ENCODE peak calls at places on chromosomes 6 and 20, in nine cellular contexts. One of them, this sample, is unnamed.
A peak's percentile ranks its signal among the peaks of the same experiment; 100 is the strongest.

GRCh38 chr6:53044071-53044470 is 21.1 kb upstream of the FBXO9 start:
- DNase-seq in H9: peak; percentile 60
- DNase-seq in cardiac muscle cell: peak; percentile 65
- DNase-seq in mesothelial cell of epicardium: no peak
- DNase-seq in activated T-helper 1 cell treated with anti-CD3 and anti-CD28 coated beads, Interleukin-12 subunit alpha, Interleukin-12 subunit beta, Interleukin-2, Interleukin-4 antibody, amounts not matched to agents 30 ng/mL and 10 ng/mL and 1 ng/mL, durations not matched to agents 14 hours and 24 hours and 36 hours: no peak
- DNase-seq in RWPE1: no peak
- DNase-seq in astrocyte of the cerebellum: no peak
- DNase-seq in heart left ventricle: peak; percentile 46
- DNase-seq in progenitor cell of endocrine pancreas: no peak
- DNase-seq in this sample: no peak

GRCh38 chr6:163309491-163310026 is 105.0 kb upstream of the QKI start:
- DNase-seq in H9: no peak
- DNase-seq in cardiac muscle cell: no peak
- DNase-seq in mesothelial cell of epicardium: no peak
- DNase-seq in activated T-helper 1 cell treated with anti-CD3 and anti-CD28 coated beads, Interleukin-12 subunit alpha, Interleukin-12 subunit beta, Interleukin-2, Interleukin-4 antibody, amounts not matched to agents 30 ng/mL and 10 ng/mL and 1 ng/mL, durations not matched to agents 14 hours and 24 hours and 36 hours: no peak
- DNase-seq in RWPE1: peak; percentile 69
- DNase-seq in astrocyte of the cerebellum: no peak
- DNase-seq in heart left ventricle: no peak
- DNase-seq in progenitor cell of endocrine pancreas: no peak
- DNase-seq in this sample: no peak

GRCh38 chr6:140670013-140670412 is 1295.6 kb upstream of the CITED2 start:
- DNase-seq in H9: no peak
- DNase-seq in cardiac muscle cell: peak; percentile 67
- DNase-seq in mesothelial cell of epicardium: no peak
- DNase-seq in activated T-helper 1 cell treated with anti-CD3 and anti-CD28 coated beads, Interleukin-12 subunit alpha, Interleukin-12 subunit beta, Interleukin-2, Interleukin-4 antibody, amounts not matched to agents 30 ng/mL and 10 ng/mL and 1 ng/mL, durations not matched to agents 14 hours and 24 hours and 36 hours: no peak
- DNase-seq in RWPE1: no peak
- DNase-seq in astrocyte of the cerebellum: peak; percentile 9
- DNase-seq in heart left ventricle: no peak
- DNase-seq in progenitor cell of endocrine pancreas: no peak
- DNase-seq in this sample: no peak

GRCh38 chr6:142883011-142883410 is 62.0 kb downstream of the HIVEP2 start:
- DNase-seq in H9: no peak
- DNase-seq in cardiac muscle cell: peak; percentile 68
- DNase-seq in mesothelial cell of epicardium: no peak
- DNase-seq in activated T-helper 1 cell treated with anti-CD3 and anti-CD28 coated beads, Interleukin-12 subunit alpha, Interleukin-12 subunit beta, Interleukin-2, Interleukin-4 antibody, amounts not matched to agents 30 ng/mL and 10 ng/mL and 1 ng/mL, durations not matched to agents 14 hours and 24 hours and 36 hours: no peak
- DNase-seq in RWPE1: no peak
- DNase-seq in astrocyte of the cerebellum: peak; percentile 57
- DNase-seq in heart left ventricle: no peak
- DNase-seq in progenitor cell of endocrine pancreas: no peak
- DNase-seq in this sample: no peak

GRCh38 chr6:15088904-15089568 is 156.8 kb upstream of the JARID2 start:
- DNase-seq in H9: no peak
- DNase-seq in cardiac muscle cell: no peak
- DNase-seq in mesothelial cell of epicardium: no peak
- DNase-seq in activated T-helper 1 cell treated with anti-CD3 and anti-CD28 coated beads, Interleukin-12 subunit alpha, Interleukin-12 subunit beta, Interleukin-2, Interleukin-4 antibody, amounts not matched to agents 30 ng/mL and 10 ng/mL and 1 ng/mL, durations not matched to agents 14 hours and 24 hours and 36 hours: no peak
- DNase-seq in RWPE1: no peak
- DNase-seq in astrocyte of the cerebellum: no peak
- DNase-seq in heart left ventricle: no peak
- DNase-seq in progenitor cell of endocrine pancreas: no peak
- DNase-seq in this sample: no peak

GRCh38 chr20:49460916-49461315 is 21.6 kb downstream of the KCNB1 start:
- DNase-seq in H9: no peak
- DNase-seq in cardiac muscle cell: no peak
- DNase-seq in mesothelial cell of epicardium: no peak
- DNase-seq in activated T-helper 1 cell treated with anti-CD3 and anti-CD28 coated beads, Interleukin-12 subunit alpha, Interleukin-12 subunit beta, Interleukin-2, Interleukin-4 antibody, amounts not matched to agents 30 ng/mL and 10 ng/mL and 1 ng/mL, durations not matched to agents 14 hours and 24 hours and 36 hours: no peak
- DNase-seq in RWPE1: peak; percentile 67
- DNase-seq in astrocyte of the cerebellum: peak; percentile 39
- DNase-seq in heart left ventricle: no peak
- DNase-seq in progenitor cell of endocrine pancreas: no peak
- DNase-seq in this sample: no peak

GRCh38 chr6:145669627-145670034 is 65.7 kb downstream of the EPM2A start:
- DNase-seq in H9: no peak
- DNase-seq in cardiac muscle cell: peak; percentile 67
- DNase-seq in mesothelial cell of epicardium: no peak
- DNase-seq in activated T-helper 1 cell treated with anti-CD3 and anti-CD28 coated beads, Interleukin-12 subunit alpha, Interleukin-12 subunit beta, Interleukin-2, Interleukin-4 antibody, amounts not matched to agents 30 ng/mL and 10 ng/mL and 1 ng/mL, durations not matched to agents 14 hours and 24 hours and 36 hours: no peak
- DNase-seq in RWPE1: peak; percentile 30
- DNase-seq in astrocyte of the cerebellum: peak; percentile 28
- DNase-seq in heart left ventricle: no peak
- DNase-seq in progenitor cell of endocrine pancreas: no peak
- DNase-seq in this sample: no peak

GRCh38 chr6:7910654-7911344 is at the start of gene TXNDC5:
- DNase-seq in H9: peak; percentile 67
- DNase-seq in cardiac muscle cell: peak; percentile 85
- DNase-seq in mesothelial cell of epicardium: peak; percentile 75
- DNase-seq in activated T-helper 1 cell treated with anti-CD3 and anti-CD28 coated beads, Interleukin-12 subunit alpha, Interleukin-12 subunit beta, Interleukin-2, Interleukin-4 antibody, amounts not matched to agents 30 ng/mL and 10 ng/mL and 1 ng/mL, durations not matched to agents 14 hours and 24 hours and 36 hours: peak; percentile 68
- DNase-seq in RWPE1: peak; percentile 82
- DNase-seq in astrocyte of the cerebellum: peak; percentile 11
- DNase-seq in heart left ventricle: peak; percentile 84
- DNase-seq in progenitor cell of endocrine pancreas: peak; percentile 63
- DNase-seq in this sample: peak; percentile 60

GRCh38 chr6:17393335-17394191 is at the start of gene CAP2:
- DNase-seq in H9: peak; percentile 86
- DNase-seq in cardiac muscle cell: peak; percentile 44
- DNase-seq in mesothelial cell of epicardium: peak; percentile 67
- DNase-seq in activated T-helper 1 cell treated with anti-CD3 and anti-CD28 coated beads, Interleukin-12 subunit alpha, Interleukin-12 subunit beta, Interleukin-2, Interleukin-4 antibody, amounts not matched to agents 30 ng/mL and 10 ng/mL and 1 ng/mL, durations not matched to agents 14 hours and 24 hours and 36 hours: no peak
- DNase-seq in RWPE1: peak; percentile 45
- DNase-seq in astrocyte of the cerebellum: no peak
- DNase-seq in heart left ventricle: peak; percentile 86
- DNase-seq in progenitor cell of endocrine pancreas: peak; percentile 66
- DNase-seq in this sample: peak; percentile 65

GRCh38 chr6:166540631-166541331 is 45.7 kb downstream of the RAMACL start:
- DNase-seq in H9: no peak
- DNase-seq in cardiac muscle cell: no peak
- DNase-seq in mesothelial cell of epicardium: no peak
- DNase-seq in activated T-helper 1 cell treated with anti-CD3 and anti-CD28 coated beads, Interleukin-12 subunit alpha, Interleukin-12 subunit beta, Interleukin-2, Interleukin-4 antibody, amounts not matched to agents 30 ng/mL and 10 ng/mL and 1 ng/mL, durations not matched to agents 14 hours and 24 hours and 36 hours: peak; percentile 39
- DNase-seq in RWPE1: peak; percentile 20
- DNase-seq in astrocyte of the cerebellum: no peak
- DNase-seq in heart left ventricle: peak; percentile 56
- DNase-seq in progenitor cell of endocrine pancreas: no peak
- DNase-seq in this sample: no peak

GRCh38 chr6:111707773-111708172 is 102.1 kb upstream of the TRAF3IP2 start:
- DNase-seq in H9: no peak
- DNase-seq in cardiac muscle cell: no peak
- DNase-seq in mesothelial cell of epicardium: no peak
- DNase-seq in activated T-helper 1 cell treated with anti-CD3 and anti-CD28 coated beads, Interleukin-12 subunit alpha, Interleukin-12 subunit beta, Interleukin-2, Interleukin-4 antibody, amounts not matched to agents 30 ng/mL and 10 ng/mL and 1 ng/mL, durations not matched to agents 14 hours and 24 hours and 36 hours: no peak
- DNase-seq in RWPE1: no peak
- DNase-seq in astrocyte of the cerebellum: no peak
- DNase-seq in heart left ventricle: no peak
- DNase-seq in progenitor cell of endocrine pancreas: no peak
- DNase-seq in this sample: no peak

GRCh38 chr6:9623985-9624384 is 790.9 kb downstream of the TFAP2A start:
- DNase-seq in H9: no peak
- DNase-seq in cardiac muscle cell: peak; percentile 56
- DNase-seq in mesothelial cell of epicardium: no peak
- DNase-seq in activated T-helper 1 cell treated with anti-CD3 and anti-CD28 coated beads, Interleukin-12 subunit alpha, Interleukin-12 subunit beta, Interleukin-2, Interleukin-4 antibody, amounts not matched to agents 30 ng/mL and 10 ng/mL and 1 ng/mL, durations not matched to agents 14 hours and 24 hours and 36 hours: no peak
- DNase-seq in RWPE1: no peak
- DNase-seq in astrocyte of the cerebellum: no peak
- DNase-seq in heart left ventricle: no peak
- DNase-seq in progenitor cell of endocrine pancreas: no peak
- DNase-seq in this sample: no peak